ENCODE peak calls at places on chromosome 17, in four cellular contexts. One of them, this sample, is unnamed.

GRCh38 chr17:67004191-67004590 is 39.7 kb downstream of the CACNG4 start:
- DNase-seq in AG04450: no peak
- DNase-seq in adrenal gland: no peak
- DNase-seq in tibial nerve: no peak
- DNase-seq in this sample: no peak

GRCh38 chr17:9971991-9972390 is 66.9 kb upstream of the RCVRN start:
- DNase-seq in AG04450: no peak
- DNase-seq in tibial nerve: peak; percentile 68
- DNase-seq in adrenal gland: peak; percentile 18
- DNase-seq in this sample: no peak

GRCh38 chr17:1379930-1380313 is 20.1 kb downstream of the YWHAE start:
- DNase-seq in tibial nerve: no peak
- DNase-seq in adrenal gland: no peak
- DNase-seq in AG04450: no peak
- DNase-seq in this sample: no peak

GRCh38 chr17:55273579-55274370 is 9.0 kb downstream of the HLF start:
- DNase-seq in tibial nerve: no peak
- DNase-seq in adrenal gland: peak; percentile 92
- DNase-seq in AG04450: no peak
- DNase-seq in this sample: peak; percentile 49

GRCh38 chr17:61904094-61904710 is 23.6 kb downstream of the INTS2 start:
- DNase-seq in tibial nerve: no peak
- DNase-seq in AG04450: no peak
- DNase-seq in adrenal gland: no peak
- DNase-seq in this sample: no peak

GRCh38 chr17:29256735-29257466 is 10.2 kb downstream of the CRYBA1 start:
- DNase-seq in adrenal gland: no peak
- DNase-seq in AG04450: no peak
- DNase-seq in tibial nerve: no peak
- DNase-seq in this sample: no peak

GRCh38 chr17:58320163-58320558 is 8.4 kb downstream of the TSPOAP1 start:
- DNase-seq in AG04450: no peak
- DNase-seq in adrenal gland: no peak
- DNase-seq in tibial nerve: no peak
- DNase-seq in this sample: no peak

GRCh38 chr17:15649861-15650391 is 30.4 kb upstream of the FBXW10B start:
- DNase-seq in adrenal gland: peak; percentile 82
- DNase-seq in tibial nerve: peak; percentile 48
- DNase-seq in AG04450: no peak
- DNase-seq in this sample: no peak

GRCh38 chr17:20203761-20204263 is 194.7 kb downstream of the SPECC1 start:
- DNase-seq in adrenal gland: no peak
- DNase-seq in AG04450: no peak
- DNase-seq in tibial nerve: no peak
- DNase-seq in this sample: no peak

GRCh38 chr17:82424001-82424862 is 5.8 kb upstream of the OGFOD3 start:
- DNase-seq in tibial nerve: peak; percentile 63
- DNase-seq in adrenal gland: no peak
- DNase-seq in AG04450: no peak
- DNase-seq in this sample: no peak

GRCh38 chr17:79982986-79983385 is 52.7 kb downstream of the TBC1D16 start:
- DNase-seq in tibial nerve: no peak
- DNase-seq in AG04450: no peak
- DNase-seq in adrenal gland: peak; percentile 5
- DNase-seq in this sample: no peak

GRCh38 chr17:2947588-2947950 is 115.8 kb downstream of the OR1D5 start:
- DNase-seq in adrenal gland: no peak
- DNase-seq in tibial nerve: no peak
- DNase-seq in AG04450: no peak
- DNase-seq in this sample: no peak

GRCh38 chr17:6648181-6648580 is 3.2 kb downstream of the MED31 start:
- DNase-seq in tibial nerve: no peak
- DNase-seq in adrenal gland: no peak
- DNase-seq in AG04450: no peak
- DNase-seq in this sample: no peak

GRCh38 chr17:55210292-55210691 is 54.5 kb upstream of the HLF start:
- DNase-seq in adrenal gland: no peak
- DNase-seq in AG04450: no peak
- DNase-seq in tibial nerve: no peak
- DNase-seq in this sample: no peak

GRCh38 chr17:77829871-77830799 is 128.4 kb upstream of the TNRC6C start:
- DNase-seq in adrenal gland: peak; percentile 33
- DNase-seq in AG04450: peak; percentile 27
- DNase-seq in tibial nerve: peak; percentile 31
- DNase-seq in this sample: peak; percentile 15

GRCh38 chr17:69506489-69506888 is 92.0 kb downstream of the MAP2K6 start:
- DNase-seq in adrenal gland: no peak
- DNase-seq in AG04450: no peak
- DNase-seq in tibial nerve: no peak
- DNase-seq in this sample: no peak

GRCh38 chr17:32870969-32871368 is 6.0 kb downstream of the MYO1D start:
- DNase-seq in tibial nerve: peak; percentile 19
- DNase-seq in AG04450: no peak
- DNase-seq in adrenal gland: no peak
- DNase-seq in this sample: no peak

GRCh38 chr17:38586788-38587187 is 19.0 kb downstream of the SRCIN1 start:
- DNase-seq in adrenal gland: no peak
- DNase-seq in AG04450: no peak
- DNase-seq in tibial nerve: no peak
- DNase-seq in this sample: no peak

GRCh38 chr17:38587956-38588771 is 17.6 kb downstream of the SRCIN1 start:
- DNase-seq in tibial nerve: no peak
- DNase-seq in adrenal gland: no peak
- DNase-seq in AG04450: no peak
- DNase-seq in this sample: no peak

GRCh38 chr17:38589462-38590114 is 16.2 kb downstream of the SRCIN1 start:
- DNase-seq in AG04450: no peak
- DNase-seq in adrenal gland: no peak
- DNase-seq in tibial nerve: no peak
- DNase-seq in this sample: no peak

GRCh38 chr17:38587193-38587592 is 18.6 kb downstream of the SRCIN1 start:
- DNase-seq in adrenal gland: no peak
- DNase-seq in tibial nerve: no peak
- DNase-seq in AG04450: no peak
- DNase-seq in this sample: no peak

GRCh38 chr17:38588775-38589174 is 17.0 kb downstream of the SRCIN1 start:
- DNase-seq in tibial nerve: no peak
- DNase-seq in adrenal gland: no peak
- DNase-seq in AG04450: no peak
- DNase-seq in this sample: no peak
- H3K27ac ChIP-seq in tibial nerve: no peak overlapping the region
- H3K27ac ChIP-seq in adrenal gland: peak overlapping the region; percentile 54
- H3K27ac ChIP-seq in AG04450: no peak overlapping the region
- H3K27ac ChIP-seq in this sample: no peak overlapping the region

DNA sequence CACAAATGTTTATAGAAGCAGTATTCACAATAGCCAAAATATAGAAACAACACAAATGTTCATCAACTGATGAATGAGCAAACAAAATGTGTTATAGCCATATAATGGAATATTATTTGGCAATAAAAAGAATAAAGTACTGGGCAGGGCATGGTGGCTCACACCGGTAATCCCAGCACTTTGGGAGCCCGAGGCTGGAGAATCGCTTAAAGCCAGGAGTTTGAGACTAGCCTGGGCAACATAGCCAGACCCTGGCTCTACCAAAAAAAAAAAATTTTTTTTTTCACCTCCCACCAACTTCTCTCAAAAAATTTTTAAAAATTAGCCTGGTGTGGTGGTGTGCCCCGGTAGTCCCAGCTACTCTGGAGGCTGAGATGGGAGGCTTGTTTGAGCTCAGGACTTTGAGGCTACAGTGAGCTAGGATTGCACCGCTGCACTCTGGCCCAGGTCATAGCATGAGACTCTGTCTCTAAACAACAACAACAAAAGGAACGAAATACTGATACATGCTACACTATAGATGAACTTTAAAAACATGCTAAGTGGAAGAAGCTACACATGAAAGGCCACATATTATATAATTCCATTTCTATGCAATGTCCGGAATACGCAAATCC is 10.7 kb upstream of the PECAM1 start:
- DNase-seq in adrenal gland: no peak
- DNase-seq in tibial nerve: no peak
- DNase-seq in AG04450: no peak
- DNase-seq in this sample: no peak
- H3K27ac ChIP-seq in adrenal gland: no peak overlapping the region
- H3K27ac ChIP-seq in tibial nerve: peak overlapping the region; percentile 57
- H3K27ac ChIP-seq in AG04450: no peak overlapping the region
- H3K27ac ChIP-seq in this sample: no peak overlapping the region

GRCh38 chr17:76491271-76492184 is 9.7 kb downstream of the RHBDF2 start:
- DNase-seq in adrenal gland: no peak
- DNase-seq in AG04450: no peak
- DNase-seq in tibial nerve: no peak
- DNase-seq in this sample: no peak
- H3K27ac ChIP-seq in adrenal gland: peak overlapping the region; percentile 95
- H3K27ac ChIP-seq in AG04450: peak overlapping the region; percentile 21
- H3K27ac ChIP-seq in tibial nerve: peak overlapping the region; percentile 93
- H3K27ac ChIP-seq in this sample: peak overlapping the region; percentile 65

GRCh38 chr17:68053237-68054030 is 17.9 kb downstream of the KPNA2 start:
- DNase-seq in AG04450: peak; percentile 64
- DNase-seq in tibial nerve: peak; percentile 38
- DNase-seq in adrenal gland: no peak
- DNase-seq in this sample: no peak
- H3K27ac ChIP-seq in AG04450: peak overlapping the region; percentile 97
- H3K27ac ChIP-seq in tibial nerve: peak overlapping the region; percentile 74
- H3K27ac ChIP-seq in adrenal gland: no peak overlapping the region
- H3K27ac ChIP-seq in this sample: no peak overlapping the region

GRCh38 chr17:49365667-49366066 is 3.6 kb upstream of the ZNF652 start:
- DNase-seq in adrenal gland: peak; percentile 32
- DNase-seq in AG04450: no peak
- DNase-seq in tibial nerve: no peak
- DNase-seq in this sample: no peak
- H3K27ac ChIP-seq in adrenal gland: no peak overlapping the region
- H3K27ac ChIP-seq in AG04450: no peak overlapping the region
- H3K27ac ChIP-seq in tibial nerve: no peak overlapping the region
- H3K27ac ChIP-seq in this sample: peak overlapping the region; percentile 52

GRCh38 chr17:43125133-43125966 is at the start of gene BRCA1:
- DNase-seq in AG04450: peak; percentile 95
- DNase-seq in adrenal gland: peak; percentile 95
- DNase-seq in tibial nerve: peak; percentile 94
- DNase-seq in this sample: peak; percentile 97
- H3K27ac ChIP-seq in AG04450: peak within 1 kb of the TSS; percentile 69
- H3K27ac ChIP-seq in adrenal gland: peak within 1 kb of the TSS; percentile 78
- H3K27ac ChIP-seq in tibial nerve: peak within 1 kb of the TSS; percentile 79
- H3K27ac ChIP-seq in this sample: peak within 1 kb of the TSS; percentile 52

DNA sequence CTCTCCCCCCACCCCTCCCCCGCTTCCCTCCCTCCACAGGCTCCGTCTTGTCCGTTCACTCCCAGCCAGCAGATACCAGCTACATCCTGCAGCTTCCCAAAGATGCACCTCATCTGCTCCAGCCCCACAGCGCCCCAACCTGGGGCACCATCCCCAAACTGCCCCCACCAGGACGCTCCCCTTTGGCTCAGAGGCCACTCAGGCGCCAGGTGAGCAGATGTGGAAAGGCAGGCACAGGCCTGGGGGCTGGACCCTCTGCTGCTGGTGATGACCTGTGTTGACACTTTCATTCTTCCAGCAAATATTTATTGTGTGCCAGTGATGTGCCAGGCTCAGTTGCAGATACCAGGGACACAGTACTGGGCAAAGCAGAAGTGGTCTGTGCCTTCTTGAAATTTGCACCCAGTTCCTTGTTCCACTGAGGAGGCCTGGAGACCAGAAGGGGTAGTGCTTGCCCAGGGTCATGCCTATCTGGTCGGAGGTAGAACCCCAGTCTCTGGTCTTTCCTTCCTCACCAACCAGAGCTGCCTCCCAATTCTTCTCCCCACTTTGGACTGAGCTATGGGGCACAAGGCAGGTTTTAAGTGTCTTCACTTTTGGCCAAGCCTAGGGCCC is 10.3 kb upstream of the ABCC3 start:
- DNase-seq in tibial nerve: no peak
- DNase-seq in AG04450: no peak
- DNase-seq in adrenal gland: no peak
- DNase-seq in this sample: no peak
- H3K27ac ChIP-seq in tibial nerve: no peak overlapping the region
- H3K27ac ChIP-seq in AG04450: no peak overlapping the region
- H3K27ac ChIP-seq in adrenal gland: no peak overlapping the region
- H3K27ac ChIP-seq in this sample: no peak overlapping the region

GRCh38 chr17:38872671-38873385 is 3.0 kb downstream of the LASP1 start:
- DNase-seq in adrenal gland: no peak
- DNase-seq in AG04450: no peak
- DNase-seq in tibial nerve: no peak
- DNase-seq in this sample: no peak

GRCh38 chr17:38871247-38871991 is 1.6 kb downstream of the LASP1 start:
- DNase-seq in AG04450: no peak
- DNase-seq in tibial nerve: peak; percentile 77
- DNase-seq in adrenal gland: peak; percentile 89
- DNase-seq in this sample: no peak

GRCh38 chr17:38873646-38874380 is 4.0 kb downstream of the LASP1 start:
- DNase-seq in tibial nerve: no peak
- DNase-seq in adrenal gland: no peak
- DNase-seq in AG04450: no peak
- DNase-seq in this sample: no peak

GRCh38 chr17:38870259-38871165 is 654 bp downstream of the LASP1 start:
- DNase-seq in adrenal gland: peak; percentile 76
- DNase-seq in AG04450: no peak
- DNase-seq in tibial nerve: peak; percentile 75
- DNase-seq in this sample: peak; percentile 28

DNA sequence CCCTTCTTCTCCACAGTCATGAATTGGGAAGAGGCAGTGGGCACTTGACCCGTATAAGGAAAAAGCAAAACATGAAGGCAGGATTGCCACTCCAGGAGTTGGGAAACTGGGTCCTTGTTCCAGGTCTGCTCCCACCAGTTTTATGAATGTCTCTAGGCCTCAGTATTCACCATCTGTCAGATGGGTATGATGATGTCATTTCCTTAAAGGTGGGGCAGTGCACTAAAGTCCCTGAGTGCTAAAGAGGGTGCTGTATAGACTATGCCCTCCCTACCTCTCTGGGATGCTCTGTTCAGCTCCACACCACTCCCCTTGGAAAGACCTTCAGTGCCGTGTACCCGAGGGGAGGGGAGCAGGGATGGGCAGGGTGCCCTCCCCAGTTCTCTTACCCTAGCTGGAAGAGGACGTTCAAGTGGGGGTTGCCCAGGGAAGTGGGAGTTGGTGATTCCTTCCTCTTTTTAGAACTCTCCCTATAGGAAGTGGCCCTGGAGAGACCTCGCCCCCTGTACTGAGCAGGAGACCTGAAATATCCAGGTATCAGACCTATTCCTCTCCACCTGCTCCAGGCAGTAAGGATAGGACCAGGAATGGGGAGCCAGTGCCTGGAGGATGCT is 2.2 kb downstream of the LASP1 start:
- DNase-seq in AG04450: no peak
- DNase-seq in tibial nerve: no peak
- DNase-seq in adrenal gland: no peak
- DNase-seq in this sample: no peak
- H3K27ac ChIP-seq in AG04450: no peak overlapping the region
- H3K27ac ChIP-seq in tibial nerve: peak overlapping the region; percentile 90
- H3K27ac ChIP-seq in adrenal gland: peak overlapping the region; percentile 95
- H3K27ac ChIP-seq in this sample: peak overlapping the region; percentile 24

GRCh38 chr17:5126719-5127488 is 11.1 kb downstream of the USP6 start:
- DNase-seq in AG04450: no peak
- DNase-seq in adrenal gland: no peak
- DNase-seq in tibial nerve: no peak
- DNase-seq in this sample: no peak

GRCh38 chr17:5131146-5131715 is 15.4 kb downstream of the USP6 start:
- DNase-seq in AG04450: no peak
- DNase-seq in adrenal gland: no peak
- DNase-seq in tibial nerve: no peak
- DNase-seq in this sample: no peak

GRCh38 chr17:5133311-5133710 is 17.5 kb downstream of the USP6 start:
- DNase-seq in adrenal gland: no peak
- DNase-seq in AG04450: no peak
- DNase-seq in tibial nerve: no peak
- DNase-seq in this sample: no peak

GRCh38 chr17:5127910-5128309 is 12.1 kb downstream of the USP6 start:
- DNase-seq in AG04450: no peak
- DNase-seq in adrenal gland: no peak
- DNase-seq in tibial nerve: no peak
- DNase-seq in this sample: no peak

GRCh38 chr17:5128905-5129535 is 13.2 kb downstream of the USP6 start:
- DNase-seq in tibial nerve: no peak
- DNase-seq in AG04450: no peak
- DNase-seq in adrenal gland: no peak
- DNase-seq in this sample: no peak
- H3K27ac ChIP-seq in tibial nerve: no peak overlapping the region
- H3K27ac ChIP-seq in AG04450: no peak overlapping the region
- H3K27ac ChIP-seq in adrenal gland: no peak overlapping the region
- H3K27ac ChIP-seq in this sample: no peak overlapping the region